ENCODE peak calls at places on chromosome 5, in six cellular contexts. H, W, E, Y, C and P are unnamed samples.

GRCh38 chr5:156021866-156022265 is 305.1 kb upstream of the SGCD start:
- DNase-seq in H (no peak), W (no peak), E (no peak), Y (no peak), C (no peak), P (no peak)

GRCh38 chr5:150847334-150847695 is 994 bp downstream of the IRGM start:
- DNase-seq in H (no peak), W (no peak), E (no peak), Y (no peak), C (no peak), P (no peak)

GRCh38 chr5:1179383-1179715 is 22.0 kb upstream of the SLC6A19 start:
- DNase-seq in H (no peak), W (no peak), E (no peak), Y (no peak), C (no peak), P (no peak)

GRCh38 chr5:52896524-52897237 is 92.5 kb upstream of the ITGA2 start:
- DNase-seq in H (no peak), W (no peak), E (no peak), Y (no peak), C (no peak), P (no peak)

GRCh38 chr5:67004730-67005350 is 191.8 kb downstream of the CD180 start:
- DNase-seq in H (no peak), W (no peak), E (no peak), Y (no peak), C (no peak), P (no peak)

GRCh38 chr5:136279314-136279713 is 86.0 kb downstream of the TRPC7 start:
- DNase-seq in H (no peak), W (no peak), E (no peak), Y (no peak), C (no peak), P (no peak)

GRCh38 chr5:154756203-154756870 is 1.2 kb downstream of the LARP1 start:
- DNase-seq in H (no peak), W (peak), E (no peak), Y (no peak), C (no peak), P (no peak)

GRCh38 chr5:68141494-68141893 is 74.1 kb upstream of the PIK3R1 start:
- DNase-seq in H (no peak), W (no peak), E (no peak), Y (peak), C (no peak), P (no peak)

GRCh38 chr5:150479416-150479815 is 28.5 kb upstream of the NDST1 start:
- DNase-seq in H (no peak), W (no peak), E (no peak), Y (no peak), C (no peak), P (no peak)

GRCh38 chr5:5558102-5558501 is 135.6 kb downstream of the ICE1 start:
- DNase-seq in H (no peak), W (no peak), E (no peak), Y (no peak), C (no peak), P (no peak)

GRCh38 chr5:94969174-94969573 is 315.7 kb downstream of the MCTP1 start:
- DNase-seq in H (peak), W (no peak), E (no peak), Y (no peak), C (no peak), P (no peak)

GRCh38 chr5:158979749-158980521 is 119.8 kb downstream of the EBF1 start:
- DNase-seq in H (no peak), W (no peak), E (no peak), Y (no peak), C (no peak), P (no peak)

GRCh38 chr5:27328480-27328879 is 290.1 kb upstream of the CDH9 start:
- DNase-seq in H (no peak), W (no peak), E (peak), Y (no peak), C (no peak), P (no peak)

GRCh38 chr5:151675225-151675955 is 11.3 kb downstream of the SPARC start:
- DNase-seq in H (no peak), W (no peak), E (no peak), Y (no peak), C (no peak), P (no peak)

GRCh38 chr5:115243412-115243811 is 19.3 kb downstream of the PGGT1B start:
- DNase-seq in H (no peak), W (no peak), E (no peak), Y (no peak), C (no peak), P (no peak)

GRCh38 chr5:8598356-8598755 is 729.4 kb downstream of the MTRR start:
- DNase-seq in H (no peak), W (no peak), E (no peak), Y (no peak), C (no peak), P (no peak)

GRCh38 chr5:90112293-90112692 is 297.3 kb downstream of the CETN3 start:
- DNase-seq in H (no peak), W (no peak), E (no peak), Y (no peak), C (no peak), P (no peak)

GRCh38 chr5:133930061-133930823 is 38.2 kb downstream of the C5orf15 start:
- DNase-seq in H (no peak), W (peak), E (no peak), Y (no peak), C (no peak), P (no peak)

GRCh38 chr5:173291722-173292658 is 36.2 kb downstream of the STC2 start:
- DNase-seq in H (no peak), W (no peak), E (no peak), Y (peak), C (no peak), P (no peak)

GRCh38 chr5:173721259-173722232 is 105.1 kb upstream of the BOD1 start:
- DNase-seq in H (no peak), W (no peak), E (no peak), Y (no peak), C (no peak), P (no peak)

GRCh38 chr5:112957970-112958773 is 18.4 kb upstream of the DCP2 start:
- DNase-seq in H (peak), W (peak), E (peak), Y (peak), C (no peak), P (no peak)

GRCh38 chr5:141507387-141508091 is 18.7 kb downstream of the PCDHGC5 start:
- DNase-seq in H (no peak), W (no peak), E (no peak), Y (no peak), C (no peak), P (no peak)

DNA sequence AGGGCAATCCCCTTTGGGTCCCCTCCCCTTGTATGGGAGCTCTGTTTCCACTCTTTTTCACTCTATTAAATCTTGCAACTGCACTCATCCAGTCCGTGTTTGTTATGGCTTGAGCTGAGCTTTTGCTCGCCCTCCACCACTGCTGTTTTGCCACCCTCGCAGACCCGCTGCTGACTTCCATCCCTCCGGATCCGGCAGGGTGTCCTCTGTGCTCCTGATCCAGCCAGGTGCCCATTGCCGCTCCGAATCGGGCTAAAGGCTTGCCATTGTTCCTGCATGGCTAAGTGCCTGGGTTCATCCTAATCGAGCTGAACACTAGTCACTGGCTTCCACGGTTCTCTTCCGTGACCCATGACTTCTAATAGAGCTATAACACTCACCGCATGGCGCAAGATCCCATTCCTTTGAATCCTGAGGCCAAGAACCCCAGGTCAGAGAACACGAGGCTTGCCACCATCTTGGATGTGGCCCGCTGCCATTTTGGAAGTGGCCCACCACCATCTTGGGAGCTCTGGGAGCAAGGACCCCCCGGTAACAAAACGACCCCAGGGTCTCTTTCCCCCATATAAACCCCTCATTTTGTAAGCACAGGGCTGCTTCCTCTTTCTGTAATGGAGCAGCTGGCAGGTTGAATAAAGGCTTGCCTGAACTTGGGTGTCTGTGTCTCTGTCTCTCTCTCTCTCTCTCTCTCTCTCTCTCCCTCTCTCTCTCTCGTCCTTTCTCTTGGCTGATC is 1166.2 kb downstream of the TAF11L14 start:
- DNase-seq in H (no peak), W (no peak), E (no peak), Y (no peak), C (no peak), P (no peak)
- TF ChIP-seq MAX in H (no peak), W (peak), E (no peak), Y (no peak), C (no peak), P (no peak)

GRCh38 chr5:78540335-78541057 is 108.1 kb downstream of the LHFPL2 start:
- DNase-seq in H (no peak), W (no peak), E (no peak), Y (no peak), C (no peak), P (no peak)

GRCh38 chr5:78537406-78537805 is 111.2 kb downstream of the LHFPL2 start:
- DNase-seq in H (no peak), W (no peak), E (no peak), Y (no peak), C (no peak), P (no peak)

GRCh38 chr5:78536797-78537196 is 111.8 kb downstream of the LHFPL2 start:
- DNase-seq in H (no peak), W (no peak), E (no peak), Y (no peak), C (no peak), P (no peak)

GRCh38 chr5:78538240-78538850 is 110.2 kb downstream of the LHFPL2 start:
- DNase-seq in H (no peak), W (no peak), E (no peak), Y (no peak), C (no peak), P (no peak)

DNA sequence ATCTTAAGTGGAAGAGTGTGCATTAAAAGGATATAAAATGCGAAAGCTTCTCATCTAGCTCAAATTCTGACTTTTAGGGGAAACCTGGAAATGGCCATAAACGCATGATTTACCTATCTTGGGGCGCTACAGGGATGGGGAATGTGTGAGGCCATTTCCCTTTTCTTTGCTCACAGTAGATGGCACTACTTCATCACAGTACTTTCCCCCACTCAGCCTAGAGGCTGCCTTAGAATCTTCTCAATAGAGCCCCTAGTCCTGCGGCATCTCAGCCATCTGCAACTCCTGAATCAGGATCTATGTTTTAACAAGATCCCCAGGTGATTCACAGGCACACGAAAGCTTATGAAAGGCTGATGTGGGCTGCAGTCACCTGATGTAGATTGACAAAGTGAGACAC is 110.8 kb downstream of the LHFPL2 start:
- DNase-seq in H (no peak), W (peak), E (peak), Y (no peak), C (no peak), P (peak)
- TF ChIP-seq SP1 in H (no peak), W (no peak), E (no peak), Y (no peak), C (no peak), P (no peak)

DNA sequence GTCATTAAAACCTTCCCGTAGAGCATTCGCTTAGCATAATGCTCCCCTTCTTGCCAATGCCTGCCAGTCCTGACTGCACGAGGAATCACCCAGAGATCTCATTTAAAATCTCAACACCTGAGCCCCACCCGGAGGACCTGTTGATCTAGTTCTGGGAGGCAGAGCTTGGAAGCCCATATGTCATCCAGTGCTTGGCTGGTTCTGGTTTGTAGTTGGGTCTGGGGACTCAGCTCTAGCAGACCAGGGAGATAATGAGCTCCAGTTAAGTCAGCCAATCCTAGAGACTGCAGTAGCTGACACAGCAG is 131.8 kb upstream of the DAP start:
- DNase-seq in H (no peak), W (no peak), E (no peak), Y (no peak), C (no peak), P (no peak)
- TF ChIP-seq CTCF in H (no peak), W (no peak), E (no peak), Y (no peak), C (no peak), P (no peak)

DNA sequence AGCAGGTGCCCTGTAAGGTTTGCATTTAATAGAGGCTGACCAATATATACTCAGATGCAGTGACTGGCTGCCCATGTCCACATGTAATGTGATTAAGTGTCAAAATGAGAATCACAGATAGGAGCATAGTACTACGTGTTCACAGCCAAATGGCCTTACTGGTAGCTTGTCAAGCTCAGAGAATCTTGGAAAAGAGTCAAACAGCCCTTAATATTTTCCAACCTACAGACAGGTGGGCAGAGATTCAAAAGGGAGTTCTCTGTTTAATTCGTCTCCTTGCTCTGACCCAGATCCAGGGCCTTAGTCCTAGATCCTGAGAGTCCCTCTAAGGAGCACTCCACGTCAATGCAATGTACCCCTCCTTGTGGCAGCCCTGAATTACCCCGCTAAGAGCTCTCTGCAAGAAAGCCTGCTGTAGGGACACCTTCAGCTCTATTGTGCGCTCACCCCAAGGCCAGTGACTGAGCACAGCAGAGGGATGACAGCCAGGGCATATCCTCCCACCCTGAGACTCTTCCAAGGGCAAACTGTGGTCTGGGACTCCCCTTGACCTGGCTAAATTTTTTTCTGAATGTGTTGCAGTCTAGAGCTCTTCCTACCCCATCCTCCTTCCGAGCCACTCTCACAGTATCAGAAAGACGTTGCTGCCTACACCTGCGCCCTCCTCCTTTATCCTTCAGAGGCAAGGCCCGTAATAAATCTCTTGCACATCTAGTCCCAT is 159.2 kb downstream of the SNCAIP start:
- DNase-seq in H (no peak), W (no peak), E (no peak), Y (no peak), C (no peak), P (peak)
- TF ChIP-seq MAX in H (no peak), W (no peak), E (no peak), Y (no peak), C (no peak), P (no peak)

DNA sequence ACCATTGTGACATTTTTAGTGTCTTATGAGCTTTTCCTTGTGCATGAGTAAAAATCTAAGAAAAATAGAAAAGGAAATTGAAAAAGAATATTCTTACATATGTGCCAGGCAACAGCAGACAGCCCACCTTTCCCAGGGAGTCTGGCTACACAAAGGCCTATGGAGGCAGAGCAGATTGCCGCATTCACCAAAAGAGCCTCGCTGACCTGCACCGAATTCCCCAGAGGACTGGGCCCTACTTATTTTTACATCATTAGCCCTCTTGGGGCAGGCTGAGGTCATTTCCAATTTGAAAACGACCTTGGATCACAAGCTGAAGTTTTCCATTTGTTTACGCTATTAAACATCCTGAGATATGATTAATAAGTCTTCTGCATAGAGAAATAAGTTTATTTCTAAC is 66.2 kb upstream of the WDR41 start:
- DNase-seq in H (no peak), W (no peak), E (no peak), Y (no peak), C (no peak), P (no peak)
- TF ChIP-seq SP1 in H (no peak), W (no peak), E (no peak), Y (no peak), C (no peak), P (no peak)